ENCODE peak calls at places on chromosomes 5 and 9, in six cellular contexts. A is GM20000, X is GM12865, R is cardiac muscle cell, V is tibial artery, Y is suprapubic skin. Q is an unnamed sample.

GRCh38 chr5:125126050-125126449 is 379.6 kb upstream of the ZNF608 start:
- DNase-seq in A (no peak), X (no peak), R (peak; percentile 75), V (no peak), Y (no peak), Q (no peak)

GRCh38 chr9:131511880-131512279 is 9.2 kb downstream of the POMT1 start:
- DNase-seq in A (no peak), X (no peak), R (no peak), V (no peak), Y (no peak), Q (no peak)

GRCh38 chr5:113110117-113110516 is 133.5 kb downstream of the DCP2 start:
- DNase-seq in A (no peak), X (no peak), R (no peak), V (no peak), Y (no peak), Q (no peak)

GRCh38 chr9:106423575-106423974 is 439.4 kb upstream of the ZNF462 start:
- DNase-seq in A (no peak), X (no peak), R (no peak), V (no peak), Y (no peak), Q (no peak)

GRCh38 chr9:129166962-129167557 is 11.0 kb downstream of the IER5L start:
- DNase-seq in A (peak; percentile 45), X (no peak), R (no peak), V (peak; percentile 84), Y (peak; percentile 88), Q (no peak)

GRCh38 chr9:34139477-34140146 is 13.1 kb upstream of the DCAF12 start:
- DNase-seq in A (peak; percentile 27), X (peak; percentile 31), R (peak; percentile 28), V (peak; percentile 67), Y (no peak), Q (no peak)

GRCh38 chr9:92499701-92500100 is 17.4 kb upstream of the ASPN start:
- DNase-seq in A (no peak), X (no peak), R (no peak), V (no peak), Y (no peak), Q (no peak)

GRCh38 chr5:169548315-169548714 is 35.3 kb upstream of the SPDL1 start:
- DNase-seq in A (no peak), X (peak; percentile 3), R (peak; percentile 71), V (no peak), Y (no peak), Q (no peak)

GRCh38 chr9:118271331-118271730 is 567.1 kb downstream of the TLR4 start:
- DNase-seq in A (no peak), X (no peak), R (no peak), V (no peak), Y (no peak), Q (no peak)

GRCh38 chr5:158948376-158948775 is 151.3 kb downstream of the EBF1 start:
- DNase-seq in A (no peak), X (no peak), R (no peak), V (no peak), Y (no peak), Q (no peak)

GRCh38 chr5:87888139-87888538 is 380.5 kb downstream of the TMEM161B start:
- DNase-seq in A (no peak), X (no peak), R (no peak), V (no peak), Y (no peak), Q (no peak)

GRCh38 chr5:87887247-87887646 is 381.4 kb downstream of the TMEM161B start:
- DNase-seq in A (no peak), X (no peak), R (no peak), V (no peak), Y (no peak), Q (no peak)

DNA sequence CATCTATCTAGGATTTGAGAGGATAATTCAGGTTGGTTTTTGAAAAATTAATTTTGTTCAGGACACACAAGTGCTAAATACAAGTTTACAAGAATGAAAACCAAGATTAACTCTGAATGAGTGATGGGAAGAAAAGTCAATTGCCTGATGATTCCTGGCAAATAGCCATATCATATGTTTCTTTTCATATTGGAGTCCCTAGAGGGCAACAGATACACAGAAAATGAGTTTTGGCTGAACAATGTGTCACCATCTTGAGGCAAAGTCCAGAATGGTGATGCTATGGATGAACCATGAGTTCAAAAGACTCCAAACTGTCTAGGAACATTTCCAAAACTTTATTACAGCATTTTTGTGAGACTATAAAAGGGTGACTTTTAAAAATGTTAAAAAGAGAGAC is 382.9 kb downstream of the TMEM161B start:
- DNase-seq in A (no peak), X (no peak), R (no peak), V (no peak), Y (no peak), Q (no peak)
- TF ChIP-seq CTCF in A (no peak), X (no peak), R (no peak), V (no peak), Y (no peak), Q (peak; percentile 6)

DNA sequence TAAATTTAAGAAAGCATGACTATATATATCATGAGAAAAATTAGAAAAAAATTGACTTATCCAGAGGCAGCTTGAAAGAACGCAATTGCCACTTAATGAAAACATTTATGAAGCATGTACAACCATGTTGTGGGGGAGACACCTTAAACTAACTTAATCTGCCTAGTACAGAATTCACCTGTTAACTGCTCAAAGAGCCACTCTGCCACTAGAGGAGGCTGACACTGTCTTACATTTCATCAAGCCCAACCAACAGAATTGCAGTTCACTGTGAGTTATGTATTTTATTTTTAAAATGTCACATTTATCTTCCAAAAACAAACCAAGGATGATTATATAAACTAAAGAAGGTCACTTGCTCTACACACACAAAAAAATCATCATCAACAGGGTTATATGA is 252.9 kb downstream of the MLLT3 start:
- DNase-seq in A (no peak), X (no peak), R (no peak), V (no peak), Y (no peak), Q (no peak)
- TF ChIP-seq CTCF in A (no peak), X (peak; percentile 12), R (no peak), V (no peak), Y (no peak), Q (no peak)

GRCh38 chr5:55694152-55694830 is 17.8 kb downstream of the SLC38A9 start:
- DNase-seq in A (peak; percentile 24), X (peak; percentile 51), R (peak; percentile 19), V (no peak), Y (no peak), Q (no peak)
- TF ChIP-seq CTCF in A (peak; percentile 34), X (peak; percentile 41), R (peak; percentile 37), V (peak; percentile 31), Y (no peak), Q (peak; percentile 42)

GRCh38 chr9:74100042-74100441 is 397.1 kb upstream of the RORB start:
- DNase-seq in A (no peak), X (no peak), R (no peak), V (no peak), Y (no peak), Q (no peak)
- TF ChIP-seq CTCF in A (no peak), X (no peak), R (no peak), V (no peak), Y (no peak), Q (no peak)

GRCh38 chr5:170623576-170624181 is 119.9 kb downstream of the KCNIP1 start:
- DNase-seq in A (no peak), X (peak; percentile 59), R (peak; percentile 65), V (no peak), Y (no peak), Q (no peak)
- TF ChIP-seq CTCF in A (peak; percentile 48), X (peak; percentile 57), R (peak; percentile 83), V (peak; percentile 50), Y (peak; percentile 30), Q (peak; percentile 79)

Q was measured in D721Med.